ENCODE peak calls at places on chromosomes 12 and 14, in ten cellular contexts. One of them, this sample, is unnamed.

GRCh38 chr14:69693145-69693544 is 73.8 kb upstream of the SRSF5 start:
- DNase-seq in DMS153: peak; percentile 67
- DNase-seq in HTR-8/SVneo: no peak
- DNase-seq in activated CD8-positive, alpha-beta T cell treated with anti-CD3 and anti-CD28 coated beads for 36 hours: no peak
- DNase-seq in mucosa of gallbladder: no peak
- DNase-seq in esophagus muscularis mucosa: no peak
- DNase-seq in HFFc6: no peak
- DNase-seq in fibroblast of gingiva: peak; percentile 48
- DNase-seq in fibroblast of the conjunctiva: peak; percentile 50
- DNase-seq in CD14-positive monocyte: peak; percentile 64
- DNase-seq in this sample: no peak

GRCh38 chr14:64954491-64955240 is 12.1 kb upstream of the GPX2 start:
- DNase-seq in fibroblast of gingiva: no peak
- DNase-seq in CD14-positive monocyte: no peak
- DNase-seq in HTR-8/SVneo: no peak
- DNase-seq in fibroblast of the conjunctiva: no peak
- DNase-seq in DMS153: no peak
- DNase-seq in esophagus muscularis mucosa: no peak
- DNase-seq in HFFc6: no peak
- DNase-seq in activated CD8-positive, alpha-beta T cell treated with anti-CD3 and anti-CD28 coated beads for 36 hours: no peak
- DNase-seq in mucosa of gallbladder: no peak
- DNase-seq in this sample: no peak

GRCh38 chr14:105072892-105073719 is 7.9 kb upstream of the GPR132 start:
- DNase-seq in HTR-8/SVneo: no peak
- DNase-seq in HFFc6: no peak
- DNase-seq in fibroblast of the conjunctiva: no peak
- DNase-seq in fibroblast of gingiva: no peak
- DNase-seq in CD14-positive monocyte: peak; percentile 32
- DNase-seq in DMS153: no peak
- DNase-seq in activated CD8-positive, alpha-beta T cell treated with anti-CD3 and anti-CD28 coated beads for 36 hours: no peak
- DNase-seq in mucosa of gallbladder: no peak
- DNase-seq in esophagus muscularis mucosa: no peak
- DNase-seq in this sample: no peak

GRCh38 chr14:70881549-70882174 is 25.6 kb upstream of the PCNX1 start:
- DNase-seq in activated CD8-positive, alpha-beta T cell treated with anti-CD3 and anti-CD28 coated beads for 36 hours: no peak
- DNase-seq in HFFc6: no peak
- DNase-seq in fibroblast of gingiva: no peak
- DNase-seq in CD14-positive monocyte: peak; percentile 70
- DNase-seq in DMS153: no peak
- DNase-seq in HTR-8/SVneo: no peak
- DNase-seq in esophagus muscularis mucosa: no peak
- DNase-seq in fibroblast of the conjunctiva: no peak
- DNase-seq in mucosa of gallbladder: no peak
- DNase-seq in this sample: no peak

GRCh38 chr14:61653507-61653906 is 41.8 kb upstream of the HIF1A start:
- DNase-seq in fibroblast of gingiva: peak; percentile 33
- DNase-seq in mucosa of gallbladder: no peak
- DNase-seq in fibroblast of the conjunctiva: no peak
- DNase-seq in esophagus muscularis mucosa: peak; percentile 53
- DNase-seq in activated CD8-positive, alpha-beta T cell treated with anti-CD3 and anti-CD28 coated beads for 36 hours: no peak
- DNase-seq in DMS153: no peak
- DNase-seq in CD14-positive monocyte: no peak
- DNase-seq in HFFc6: peak; percentile 70
- DNase-seq in HTR-8/SVneo: peak; percentile 95
- DNase-seq in this sample: peak; percentile 83

GRCh38 chr12:81896771-81897170 is 137.6 kb upstream of the PPFIA2 start:
- DNase-seq in HTR-8/SVneo: no peak
- DNase-seq in esophagus muscularis mucosa: no peak
- DNase-seq in fibroblast of gingiva: no peak
- DNase-seq in HFFc6: no peak
- DNase-seq in fibroblast of the conjunctiva: no peak
- DNase-seq in DMS153: no peak
- DNase-seq in CD14-positive monocyte: no peak
- DNase-seq in mucosa of gallbladder: no peak
- DNase-seq in activated CD8-positive, alpha-beta T cell treated with anti-CD3 and anti-CD28 coated beads for 36 hours: peak; percentile 50
- DNase-seq in this sample: peak; percentile 1

GRCh38 chr12:86572455-86572854 is 316.3 kb upstream of the MGAT4C start:
- DNase-seq in CD14-positive monocyte: no peak
- DNase-seq in fibroblast of the conjunctiva: no peak
- DNase-seq in fibroblast of gingiva: no peak
- DNase-seq in DMS153: no peak
- DNase-seq in HTR-8/SVneo: no peak
- DNase-seq in HFFc6: no peak
- DNase-seq in mucosa of gallbladder: no peak
- DNase-seq in activated CD8-positive, alpha-beta T cell treated with anti-CD3 and anti-CD28 coated beads for 36 hours: no peak
- DNase-seq in esophagus muscularis mucosa: no peak
- DNase-seq in this sample: no peak

GRCh38 chr12:56998981-56999380 is 7.4 kb downstream of the ZBTB39 start:
- DNase-seq in CD14-positive monocyte: no peak
- DNase-seq in esophagus muscularis mucosa: no peak
- DNase-seq in mucosa of gallbladder: no peak
- DNase-seq in fibroblast of gingiva: no peak
- DNase-seq in HFFc6: no peak
- DNase-seq in activated CD8-positive, alpha-beta T cell treated with anti-CD3 and anti-CD28 coated beads for 36 hours: peak; percentile 85
- DNase-seq in DMS153: no peak
- DNase-seq in fibroblast of the conjunctiva: no peak
- DNase-seq in HTR-8/SVneo: no peak
- DNase-seq in this sample: no peak

GRCh38 chr14:43647302-43647701 is 859.8 kb downstream of the FSCB start:
- DNase-seq in fibroblast of the conjunctiva: no peak
- DNase-seq in activated CD8-positive, alpha-beta T cell treated with anti-CD3 and anti-CD28 coated beads for 36 hours: peak; percentile 7
- DNase-seq in DMS153: no peak
- DNase-seq in HFFc6: no peak
- DNase-seq in mucosa of gallbladder: no peak
- DNase-seq in esophagus muscularis mucosa: no peak
- DNase-seq in CD14-positive monocyte: no peak
- DNase-seq in fibroblast of gingiva: no peak
- DNase-seq in HTR-8/SVneo: no peak
- DNase-seq in this sample: no peak

GRCh38 chr12:126512916-126513913 is 1448.0 kb downstream of the AACS start:
- DNase-seq in HTR-8/SVneo: no peak
- DNase-seq in activated CD8-positive, alpha-beta T cell treated with anti-CD3 and anti-CD28 coated beads for 36 hours: no peak
- DNase-seq in HFFc6: no peak
- DNase-seq in fibroblast of the conjunctiva: no peak
- DNase-seq in DMS153: no peak
- DNase-seq in mucosa of gallbladder: peak; percentile 18
- DNase-seq in fibroblast of gingiva: no peak
- DNase-seq in esophagus muscularis mucosa: no peak
- DNase-seq in CD14-positive monocyte: no peak
- DNase-seq in this sample: no peak

GRCh38 chr12:120562906-120563305 is 18.3 kb downstream of the POP5 start:
- DNase-seq in CD14-positive monocyte: no peak
- DNase-seq in HTR-8/SVneo: no peak
- DNase-seq in esophagus muscularis mucosa: no peak
- DNase-seq in HFFc6: no peak
- DNase-seq in activated CD8-positive, alpha-beta T cell treated with anti-CD3 and anti-CD28 coated beads for 36 hours: no peak
- DNase-seq in mucosa of gallbladder: no peak
- DNase-seq in fibroblast of gingiva: no peak
- DNase-seq in DMS153: no peak
- DNase-seq in fibroblast of the conjunctiva: no peak
- DNase-seq in this sample: no peak

GRCh38 chr14:57390806-57391562 is 598 bp downstream of the NAA30 start:
- DNase-seq in CD14-positive monocyte: no peak
- DNase-seq in fibroblast of gingiva: peak; percentile 34
- DNase-seq in HTR-8/SVneo: peak; percentile 60
- DNase-seq in DMS153: no peak
- DNase-seq in mucosa of gallbladder: peak; percentile 15
- DNase-seq in esophagus muscularis mucosa: no peak
- DNase-seq in fibroblast of the conjunctiva: no peak
- DNase-seq in HFFc6: no peak
- DNase-seq in activated CD8-positive, alpha-beta T cell treated with anti-CD3 and anti-CD28 coated beads for 36 hours: peak; percentile 51
- DNase-seq in this sample: peak; percentile 35

GRCh38 chr12:121765573-121765972 is 27.9 kb downstream of the RHOF start:
- DNase-seq in HTR-8/SVneo: peak; percentile 86
- DNase-seq in activated CD8-positive, alpha-beta T cell treated with anti-CD3 and anti-CD28 coated beads for 36 hours: no peak
- DNase-seq in CD14-positive monocyte: no peak
- DNase-seq in mucosa of gallbladder: no peak
- DNase-seq in DMS153: no peak
- DNase-seq in esophagus muscularis mucosa: no peak
- DNase-seq in fibroblast of the conjunctiva: peak; percentile 90
- DNase-seq in HFFc6: peak; percentile 71
- DNase-seq in fibroblast of gingiva: peak; percentile 54
- DNase-seq in this sample: peak; percentile 62

GRCh38 chr14:100536141-100536540 is 51.1 kb downstream of the BEGAIN start:
- DNase-seq in activated CD8-positive, alpha-beta T cell treated with anti-CD3 and anti-CD28 coated beads for 36 hours: no peak
- DNase-seq in CD14-positive monocyte: no peak
- DNase-seq in HFFc6: no peak
- DNase-seq in esophagus muscularis mucosa: no peak
- DNase-seq in mucosa of gallbladder: no peak
- DNase-seq in HTR-8/SVneo: no peak
- DNase-seq in fibroblast of the conjunctiva: no peak
- DNase-seq in fibroblast of gingiva: no peak
- DNase-seq in DMS153: no peak
- DNase-seq in this sample: no peak

GRCh38 chr14:105479438-105480164 is 5.0 kb downstream of the CRIP2 start:
- DNase-seq in DMS153: no peak
- DNase-seq in activated CD8-positive, alpha-beta T cell treated with anti-CD3 and anti-CD28 coated beads for 36 hours: no peak
- DNase-seq in HFFc6: no peak
- DNase-seq in esophagus muscularis mucosa: no peak
- DNase-seq in HTR-8/SVneo: no peak
- DNase-seq in CD14-positive monocyte: no peak
- DNase-seq in fibroblast of the conjunctiva: no peak
- DNase-seq in mucosa of gallbladder: no peak
- DNase-seq in fibroblast of gingiva: no peak
- DNase-seq in this sample: no peak

GRCh38 chr12:5064913-5065490 is 21.3 kb downstream of the KCNA5 start:
- DNase-seq in HFFc6: no peak
- DNase-seq in mucosa of gallbladder: no peak
- DNase-seq in fibroblast of the conjunctiva: no peak
- DNase-seq in esophagus muscularis mucosa: no peak
- DNase-seq in activated CD8-positive, alpha-beta T cell treated with anti-CD3 and anti-CD28 coated beads for 36 hours: no peak
- DNase-seq in fibroblast of gingiva: no peak
- DNase-seq in DMS153: no peak
- DNase-seq in CD14-positive monocyte: no peak
- DNase-seq in HTR-8/SVneo: no peak
- DNase-seq in this sample: no peak